ENCODE peak calls at places on chromosomes 13 and 19, in six cellular contexts. M, T, I, K, W and B are unnamed samples.

GRCh38 chr19:20243629-20244028 is 76.6 kb downstream of the ZNF486 start:
- DNase-seq in M (no peak), T (no peak), I (no peak), K (no peak), W (no peak), B (no peak)

GRCh38 chr19:17484520-17485180 is 14.3 kb downstream of the SLC27A1 start:
- DNase-seq in M (no peak), T (no peak), I (no peak), K (no peak), W (no peak), B (no peak)

GRCh38 chr13:29991343-29991742 is 140.9 kb upstream of the UBL3 start:
- DNase-seq in M (no peak), T (no peak), I (no peak), K (peak; percentile 20), W (no peak), B (no peak)

GRCh38 chr13:27607125-27607524 is 13.2 kb downstream of the LNX2 start:
- DNase-seq in M (no peak), T (no peak), I (no peak), K (no peak), W (no peak), B (no peak)

GRCh38 chr13:60329221-60329983 is 67.6 kb upstream of the TDRD3 start:
- DNase-seq in M (peak; percentile 25), T (no peak), I (peak; percentile 32), K (peak; percentile 9), W (peak; percentile 77), B (peak; percentile 52)

GRCh38 chr19:50178859-50179537 is 15.9 kb upstream of the IZUMO2 start:
- DNase-seq in M (no peak), T (no peak), I (no peak), K (no peak), W (no peak), B (no peak)

GRCh38 chr19:49229416-49229815 is 71.8 kb downstream of the TRPM4 start:
- DNase-seq in M (no peak), T (no peak), I (no peak), K (no peak), W (no peak), B (no peak)

GRCh38 chr13:71309905-71310304 is 557.1 kb downstream of the DACH1 start:
- DNase-seq in M (no peak), T (no peak), I (no peak), K (no peak), W (no peak), B (no peak)

GRCh38 chr13:30052127-30052526 is 201.7 kb upstream of the UBL3 start:
- DNase-seq in M (no peak), T (no peak), I (no peak), K (no peak), W (peak; percentile 14), B (no peak)

GRCh38 chr13:20772401-20773131 is 1.2 kb downstream of the EEF1AKMT1 start:
- DNase-seq in M (no peak), T (no peak), I (no peak), K (no peak), W (no peak), B (peak; percentile 8)

GRCh38 chr13:77136902-77137420 is 110.0 kb upstream of the FBXL3 start:
- DNase-seq in M (no peak), T (no peak), I (no peak), K (peak; percentile 82), W (no peak), B (no peak)

GRCh38 chr13:44622701-44623100 is 46.6 kb upstream of the TSC22D1 start:
- DNase-seq in M (no peak), T (no peak), I (no peak), K (no peak), W (no peak), B (no peak)

GRCh38 chr19:18419699-18420460 is 682 bp downstream of the SSBP4 start:
- DNase-seq in M (peak; percentile 68), T (no peak), I (no peak), K (no peak), W (peak; percentile 62), B (no peak)

GRCh38 chr13:107568181-107568580 is 647.2 kb downstream of the LIG4 start:
- DNase-seq in M (no peak), T (no peak), I (no peak), K (no peak), W (no peak), B (no peak)

GRCh38 chr13:87295636-87296035 is 375.5 kb upstream of the SLITRK5 start:
- DNase-seq in M (no peak), T (no peak), I (no peak), K (no peak), W (no peak), B (no peak)

GRCh38 chr19:43532571-43532961 is 422 bp upstream of the ZNF575 start:
- DNase-seq in M (no peak), T (no peak), I (no peak), K (no peak), W (no peak), B (no peak)